ENCODE peak calls at places on chromosomes 6 and 20, in four cellular contexts. One of them, this sample, is unnamed.
A peak's percentile ranks its signal among the peaks of the same experiment; 100 is the strongest.

GRCh38 chr20:19327401-19327800 is 115.0 kb downstream of the SLC24A3 start:
- DNase-seq in activated CD8-positive, alpha-beta T cell treated with anti-CD3 and anti-CD28 coated beads for 36 hours: no peak
- DNase-seq in AG04450: no peak
- DNase-seq in psoas muscle: no peak
- DNase-seq in this sample: no peak

GRCh38 chr6:71468841-71469750 is 180.5 kb downstream of the OGFRL1 start:
- DNase-seq in activated CD8-positive, alpha-beta T cell treated with anti-CD3 and anti-CD28 coated beads for 36 hours: no peak
- DNase-seq in AG04450: peak; percentile 80
- DNase-seq in psoas muscle: no peak
- DNase-seq in this sample: no peak

GRCh38 chr6:38564301-38564700 is 75.4 kb downstream of the BTBD9 start:
- DNase-seq in activated CD8-positive, alpha-beta T cell treated with anti-CD3 and anti-CD28 coated beads for 36 hours: no peak
- DNase-seq in AG04450: no peak
- DNase-seq in psoas muscle: no peak
- DNase-seq in this sample: no peak

GRCh38 chr6:158662607-158663464 is 13.0 kb downstream of the SYTL3 start:
- DNase-seq in activated CD8-positive, alpha-beta T cell treated with anti-CD3 and anti-CD28 coated beads for 36 hours: no peak
- DNase-seq in AG04450: no peak
- DNase-seq in psoas muscle: peak; percentile 39
- DNase-seq in this sample: no peak

GRCh38 chr6:100923481-100923880 is 42.4 kb upstream of the ASCC3 start:
- DNase-seq in activated CD8-positive, alpha-beta T cell treated with anti-CD3 and anti-CD28 coated beads for 36 hours: no peak
- DNase-seq in AG04450: no peak
- DNase-seq in psoas muscle: no peak
- DNase-seq in this sample: no peak

GRCh38 chr20:51404297-51405060 is 138.0 kb downstream of the NFATC2 start:
- DNase-seq in activated CD8-positive, alpha-beta T cell treated with anti-CD3 and anti-CD28 coated beads for 36 hours: peak; percentile 93
- DNase-seq in AG04450: no peak
- DNase-seq in psoas muscle: no peak
- DNase-seq in this sample: peak; percentile 87

GRCh38 chr6:55023231-55023630 is 151.1 kb upstream of the HCRTR2 start:
- DNase-seq in activated CD8-positive, alpha-beta T cell treated with anti-CD3 and anti-CD28 coated beads for 36 hours: no peak
- DNase-seq in AG04450: no peak
- DNase-seq in psoas muscle: no peak
- DNase-seq in this sample: no peak

GRCh38 chr6:170073846-170074245 is 217.0 kb downstream of the DLL1 start:
- DNase-seq in activated CD8-positive, alpha-beta T cell treated with anti-CD3 and anti-CD28 coated beads for 36 hours: no peak
- DNase-seq in AG04450: no peak
- DNase-seq in psoas muscle: no peak
- DNase-seq in this sample: no peak

GRCh38 chr6:16058188-16058780 is 70.6 kb upstream of the MYLIP start:
- DNase-seq in activated CD8-positive, alpha-beta T cell treated with anti-CD3 and anti-CD28 coated beads for 36 hours: no peak
- DNase-seq in AG04450: no peak
- DNase-seq in psoas muscle: no peak
- DNase-seq in this sample: no peak

GRCh38 chr6:10595731-10596664 is 74.8 kb downstream of the GCNT2 start:
- DNase-seq in activated CD8-positive, alpha-beta T cell treated with anti-CD3 and anti-CD28 coated beads for 36 hours: no peak
- DNase-seq in AG04450: no peak
- DNase-seq in psoas muscle: no peak
- DNase-seq in this sample: no peak

GRCh38 chr20:5000263-5001173 is 792 bp downstream of the SLC23A2 start:
- DNase-seq in activated CD8-positive, alpha-beta T cell treated with anti-CD3 and anti-CD28 coated beads for 36 hours: peak; percentile 32
- DNase-seq in AG04450: no peak
- DNase-seq in psoas muscle: peak; percentile 50
- DNase-seq in this sample: peak; percentile 52

GRCh38 chr6:142945071-142945445 is at the start of gene HIVEP2:
- DNase-seq in activated CD8-positive, alpha-beta T cell treated with anti-CD3 and anti-CD28 coated beads for 36 hours: peak; percentile 95
- DNase-seq in AG04450: peak; percentile 55
- DNase-seq in psoas muscle: peak; percentile 88
- DNase-seq in this sample: peak; percentile 71

GRCh38 chr20:25040438-25040831 is 17.5 kb downstream of the ACSS1 start:
- DNase-seq in activated CD8-positive, alpha-beta T cell treated with anti-CD3 and anti-CD28 coated beads for 36 hours: no peak
- DNase-seq in AG04450: peak; percentile 46
- DNase-seq in psoas muscle: peak; percentile 40
- DNase-seq in this sample: no peak

GRCh38 chr20:60600036-60600435 is 641.8 kb downstream of the CDH26 start:
- DNase-seq in activated CD8-positive, alpha-beta T cell treated with anti-CD3 and anti-CD28 coated beads for 36 hours: no peak
- DNase-seq in AG04450: no peak
- DNase-seq in psoas muscle: no peak
- DNase-seq in this sample: no peak

GRCh38 chr20:1734269-1734858 is 76.8 kb upstream of the SIRPG start:
- DNase-seq in activated CD8-positive, alpha-beta T cell treated with anti-CD3 and anti-CD28 coated beads for 36 hours: peak; percentile 41
- DNase-seq in AG04450: no peak
- DNase-seq in psoas muscle: no peak
- DNase-seq in this sample: peak; percentile 59

DNA sequence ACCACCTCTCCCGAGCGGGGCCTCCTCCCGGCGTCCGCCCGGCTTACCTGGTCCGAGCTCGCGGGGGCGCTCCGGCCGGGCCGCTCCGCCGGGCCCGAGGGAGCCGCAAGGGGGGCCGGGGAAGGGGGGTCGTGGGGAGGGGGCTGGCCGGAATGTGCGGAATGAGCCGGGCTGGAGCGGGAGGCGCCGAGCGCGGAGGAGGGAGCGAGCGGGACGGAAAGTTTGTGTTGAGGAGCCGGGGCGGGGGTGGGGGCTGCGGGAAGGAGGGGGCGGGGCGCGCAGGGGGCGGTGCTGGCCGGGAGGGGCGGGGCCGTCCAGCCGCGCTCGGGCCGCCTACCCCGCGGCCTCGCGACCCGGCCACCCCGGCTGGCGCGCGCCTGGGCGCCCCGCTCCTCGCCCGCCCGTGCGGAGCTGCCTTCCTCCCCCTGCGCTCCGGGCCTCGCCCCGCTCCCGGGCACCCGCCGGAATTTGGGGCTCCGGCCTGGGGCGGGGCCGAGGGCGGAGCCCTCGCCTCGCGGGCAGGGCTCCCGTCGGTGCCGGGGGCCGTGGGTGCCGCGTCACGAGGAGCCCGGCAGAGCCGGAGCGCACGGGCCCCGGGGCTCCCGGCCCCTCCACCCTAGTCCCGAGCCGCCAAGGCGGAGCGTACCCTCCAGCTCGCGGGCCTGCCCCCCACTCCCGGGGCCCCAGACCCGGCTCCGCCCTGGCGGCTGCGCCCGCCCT is at the start of gene TEAD3:
- DNase-seq in activated CD8-positive, alpha-beta T cell treated with anti-CD3 and anti-CD28 coated beads for 36 hours: peak; percentile 48
- DNase-seq in AG04450: no peak
- DNase-seq in psoas muscle: peak; percentile 73
- DNase-seq in this sample: peak; percentile 93
- TF ChIP-seq CTCF in activated CD8-positive, alpha-beta T cell treated with anti-CD3 and anti-CD28 coated beads for 36 hours: no peak
- TF ChIP-seq CTCF in AG04450: no peak
- TF ChIP-seq CTCF in psoas muscle: no peak
- TF ChIP-seq CTCF in this sample: no peak

GRCh38 chr20:31572701-31573554 is 32.2 kb upstream of the ID1 start:
- DNase-seq in activated CD8-positive, alpha-beta T cell treated with anti-CD3 and anti-CD28 coated beads for 36 hours: peak; percentile 90
- DNase-seq in AG04450: peak; percentile 97
- DNase-seq in psoas muscle: peak; percentile 97
- DNase-seq in this sample: peak; percentile 94
- TF ChIP-seq CTCF in activated CD8-positive, alpha-beta T cell treated with anti-CD3 and anti-CD28 coated beads for 36 hours: no peak
- TF ChIP-seq CTCF in AG04450: no peak
- TF ChIP-seq CTCF in psoas muscle: no peak
- TF ChIP-seq CTCF in this sample: no peak

GRCh38 chr20:46648903-46649649 is 2.2 kb downstream of the SLC13A3 start:
- DNase-seq in activated CD8-positive, alpha-beta T cell treated with anti-CD3 and anti-CD28 coated beads for 36 hours: no peak
- DNase-seq in AG04450: no peak
- DNase-seq in psoas muscle: no peak
- DNase-seq in this sample: no peak
- TF ChIP-seq CTCF in activated CD8-positive, alpha-beta T cell treated with anti-CD3 and anti-CD28 coated beads for 36 hours: no peak
- TF ChIP-seq CTCF in AG04450: no peak
- TF ChIP-seq CTCF in psoas muscle: no peak
- TF ChIP-seq CTCF in this sample: no peak

GRCh38 chr6:33790306-33790855 is 1.5 kb upstream of the LEMD2 start:
- DNase-seq in activated CD8-positive, alpha-beta T cell treated with anti-CD3 and anti-CD28 coated beads for 36 hours: no peak
- DNase-seq in AG04450: no peak
- DNase-seq in psoas muscle: no peak
- DNase-seq in this sample: no peak

GRCh38 chr6:33789550-33789895 is 593 bp upstream of the LEMD2 start:
- DNase-seq in activated CD8-positive, alpha-beta T cell treated with anti-CD3 and anti-CD28 coated beads for 36 hours: no peak
- DNase-seq in AG04450: no peak
- DNase-seq in psoas muscle: no peak
- DNase-seq in this sample: no peak

GRCh38 chr6:33787954-33788693 is 806 bp downstream of the LEMD2 start:
- DNase-seq in activated CD8-positive, alpha-beta T cell treated with anti-CD3 and anti-CD28 coated beads for 36 hours: peak; percentile 74
- DNase-seq in AG04450: peak; percentile 38
- DNase-seq in psoas muscle: peak; percentile 86
- DNase-seq in this sample: peak; percentile 86

GRCh38 chr6:33787336-33787953 is 1.5 kb downstream of the LEMD2 start:
- DNase-seq in activated CD8-positive, alpha-beta T cell treated with anti-CD3 and anti-CD28 coated beads for 36 hours: no peak
- DNase-seq in AG04450: no peak
- DNase-seq in psoas muscle: no peak
- DNase-seq in this sample: no peak

GRCh38 chr6:33788694-33789549 is at the start of gene LEMD2:
- DNase-seq in activated CD8-positive, alpha-beta T cell treated with anti-CD3 and anti-CD28 coated beads for 36 hours: peak; percentile 92
- DNase-seq in AG04450: peak; percentile 84
- DNase-seq in psoas muscle: peak; percentile 95
- DNase-seq in this sample: peak; percentile 98
- TF ChIP-seq CTCF in activated CD8-positive, alpha-beta T cell treated with anti-CD3 and anti-CD28 coated beads for 36 hours: no peak
- TF ChIP-seq CTCF in AG04450: no peak
- TF ChIP-seq CTCF in psoas muscle: no peak
- TF ChIP-seq CTCF in this sample: no peak

GRCh38 chr6:1930356-1930755 is 315.0 kb downstream of the GMDS start:
- DNase-seq in activated CD8-positive, alpha-beta T cell treated with anti-CD3 and anti-CD28 coated beads for 36 hours: no peak
- DNase-seq in AG04450: no peak
- DNase-seq in psoas muscle: no peak
- DNase-seq in this sample: no peak
- TF ChIP-seq CTCF in activated CD8-positive, alpha-beta T cell treated with anti-CD3 and anti-CD28 coated beads for 36 hours: no peak
- TF ChIP-seq CTCF in AG04450: no peak
- TF ChIP-seq CTCF in psoas muscle: no peak
- TF ChIP-seq CTCF in this sample: no peak

DNA sequence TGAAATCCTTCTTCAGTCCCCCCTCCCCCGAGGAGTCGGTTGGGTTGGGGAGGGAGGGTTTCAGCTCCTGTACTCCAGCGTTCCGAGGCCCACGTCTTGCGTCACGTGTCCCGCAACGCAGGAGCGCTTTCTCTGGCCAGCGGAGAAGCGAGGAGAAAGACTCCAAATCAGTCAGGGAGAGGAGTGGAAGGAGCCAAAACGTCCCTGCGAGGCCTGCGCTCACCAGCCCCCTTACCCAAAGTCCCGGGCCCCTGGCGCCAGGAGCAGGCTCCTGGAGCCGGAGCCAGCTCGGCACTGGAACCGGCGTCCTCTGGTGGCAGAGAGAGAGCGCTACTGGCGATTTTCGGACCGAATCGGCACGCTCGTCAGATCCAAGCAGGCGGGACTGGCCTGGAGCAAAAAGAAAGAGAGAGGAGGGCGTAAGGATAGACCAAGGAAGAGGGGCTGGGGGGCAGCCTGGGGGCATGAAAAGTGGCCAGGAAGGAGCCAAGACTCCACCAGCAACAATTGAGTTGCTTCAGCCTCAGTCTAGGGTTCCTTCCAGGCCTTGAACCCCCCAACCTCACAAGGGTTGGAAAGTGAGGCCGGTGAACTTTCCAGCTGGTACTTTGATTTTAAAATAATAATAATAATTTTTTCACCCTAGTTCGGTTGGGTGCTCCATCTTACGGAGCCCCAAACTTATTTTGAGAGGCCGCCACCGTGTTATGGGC is at the start of gene GNAS:
- DNase-seq in activated CD8-positive, alpha-beta T cell treated with anti-CD3 and anti-CD28 coated beads for 36 hours: peak; percentile 69
- DNase-seq in AG04450: peak; percentile 11
- DNase-seq in psoas muscle: peak; percentile 66
- DNase-seq in this sample: peak; percentile 69
- TF ChIP-seq CTCF in activated CD8-positive, alpha-beta T cell treated with anti-CD3 and anti-CD28 coated beads for 36 hours: peak; percentile 53
- TF ChIP-seq CTCF in AG04450: peak; percentile 83
- TF ChIP-seq CTCF in psoas muscle: peak; percentile 61
- TF ChIP-seq CTCF in this sample: peak; percentile 57

This sample was measured in GM13976.